ENCODE peak calls at places on chromosome 6, in nine cellular contexts. Y, U, P, E, D, G, H, R and N are unnamed samples.

GRCh38 chr6:13814938-13815575 is 700 bp upstream of the MCUR1 start:
- DNase-seq in H (no peak), G (no peak), D (no peak), Y (no peak), R (no peak), U (no peak), E (peak), P (no peak), N (no peak)

GRCh38 chr6:122778961-122779671 is 400 bp upstream of the FABP7 start:
- DNase-seq in P (no peak), E (no peak), G (no peak), R (no peak), U (no peak), H (peak), Y (no peak), D (no peak), N (no peak)

GRCh38 chr6:81853975-81854374 is 101.5 kb upstream of the TENT5A start:
- DNase-seq in Y (no peak), R (no peak), E (no peak), H (no peak), D (no peak), U (no peak), G (no peak), P (no peak), N (no peak)

GRCh38 chr6:73801652-73802268 is 105.8 kb downstream of the CD109 start:
- DNase-seq in R (no peak), Y (no peak), G (no peak), E (peak), U (no peak), P (no peak), D (no peak), H (no peak), N (no peak)

GRCh38 chr6:34132486-34133185 is 13.3 kb downstream of the GRM4 start:
- DNase-seq in H (peak), G (peak), P (peak), D (no peak), U (peak), R (no peak), Y (peak), E (peak), N (peak)

GRCh38 chr6:156994215-156995076 is 217.3 kb downstream of the ARID1B start:
- DNase-seq in H (no peak), U (no peak), Y (no peak), R (no peak), G (no peak), D (no peak), P (no peak), E (no peak), N (peak)

GRCh38 chr6:159679091-159680077 is 13.7 kb downstream of the SOD2 start:
- DNase-seq in P (no peak), D (no peak), U (no peak), Y (no peak), H (no peak), R (no peak), G (no peak), E (peak), N (no peak)

GRCh38 chr6:45922728-45923351 is 92.8 kb downstream of the CLIC5 start:
- DNase-seq in E (peak), G (peak), P (peak), U (peak), R (peak), D (peak), Y (peak), H (peak), N (peak)

DNA sequence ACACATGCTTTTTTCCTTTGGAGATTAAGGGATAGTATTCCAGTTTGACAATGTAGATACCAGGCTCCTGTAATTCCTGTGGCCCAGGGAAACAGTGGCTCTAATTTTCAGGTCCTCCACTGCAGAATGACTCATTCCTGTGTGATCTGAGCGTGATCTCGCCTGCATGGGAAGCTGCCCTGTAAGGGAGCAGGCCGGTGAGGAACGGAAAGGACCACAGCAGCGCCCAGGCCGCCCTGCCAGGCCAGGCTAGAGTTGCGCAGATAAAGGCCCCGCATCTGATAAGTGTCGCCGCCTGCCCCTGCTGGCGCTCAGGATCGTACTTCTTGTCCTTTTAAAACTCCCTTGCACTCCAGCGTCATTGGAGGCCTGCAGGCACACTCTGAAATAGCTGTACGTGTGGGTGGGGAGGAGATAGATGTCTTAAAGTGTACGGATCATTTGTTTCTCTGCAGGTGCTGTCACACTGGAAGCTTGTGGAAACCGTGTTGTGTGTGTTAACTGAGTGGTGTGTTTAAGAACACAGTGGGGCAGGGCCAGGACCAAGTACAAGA is 60.7 kb downstream of the SYNJ2 start:
- DNase-seq in G (no peak), H (no peak), P (peak), E (peak), D (peak), Y (no peak), R (no peak), U (peak), N (no peak)
- H3K27ac ChIP-seq in G (no peak), H (no peak), P (peak), E (peak), D (peak), Y (no peak), R (no peak), U (peak), N (no peak)

DNA sequence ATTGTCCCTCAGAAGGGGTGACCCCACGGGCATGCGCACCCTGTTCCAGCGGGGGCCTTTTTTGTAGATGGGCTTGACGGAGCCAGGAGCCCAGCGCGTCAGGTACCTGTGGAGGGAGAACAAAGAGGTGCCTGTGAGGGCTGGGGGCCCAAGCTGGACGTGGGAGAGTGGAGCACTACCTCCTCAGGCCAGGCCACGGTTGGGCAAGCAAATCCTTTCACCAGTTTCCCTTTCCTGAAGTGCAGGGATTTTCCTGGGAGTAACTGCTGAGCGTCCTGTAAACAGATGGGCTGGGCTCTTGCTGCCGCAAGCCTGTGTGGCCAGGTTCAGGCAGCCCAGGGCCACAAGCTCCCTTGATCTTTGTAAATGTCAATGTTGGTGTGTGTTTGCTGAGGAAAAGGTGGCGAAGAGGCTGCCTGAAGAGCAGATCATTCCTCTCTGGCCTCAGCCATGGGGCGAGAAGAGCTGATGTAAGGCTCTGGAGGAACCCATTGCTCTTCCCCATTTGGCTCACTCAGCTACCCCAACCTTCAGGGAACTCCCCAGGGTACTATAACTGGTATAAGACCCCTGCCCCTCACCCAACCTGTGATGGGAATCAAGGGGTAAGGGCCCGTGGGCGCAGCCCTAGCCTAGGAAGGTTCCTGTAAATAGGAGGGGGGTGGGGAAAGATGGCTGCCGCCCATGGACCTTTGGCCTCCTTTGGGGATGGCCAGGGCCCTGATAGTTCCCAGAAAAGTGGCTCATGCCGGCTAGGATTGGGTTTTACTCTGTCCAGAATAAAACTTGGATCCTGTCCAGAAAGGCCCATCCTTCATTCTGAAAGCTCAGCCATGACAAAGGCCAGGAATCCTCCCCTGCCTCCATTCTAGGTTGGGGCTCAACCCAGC is 15.5 kb downstream of the MRPS18A start:
- DNase-seq in P (no peak), G (no peak), D (peak), R (no peak), E (peak), H (no peak), Y (no peak), U (no peak), N (no peak)
- H3K27ac ChIP-seq in P (no peak), G (no peak), D (no peak), R (no peak), E (no peak), H (no peak), Y (no peak), U (peak), N (no peak)

GRCh38 chr6:10612161-10612560 is 82.3 kb downstream of the C6orf52 start:
- DNase-seq in R (no peak), G (no peak), H (no peak), E (no peak), U (no peak), Y (no peak), D (no peak), P (no peak), N (no peak)
- H3K27ac ChIP-seq in R (no peak), G (no peak), H (no peak), E (no peak), U (no peak), Y (no peak), D (no peak), P (no peak), N (no peak)

GRCh38 chr6:136079701-136080565 is 170.2 kb downstream of the MTFR2 start:
- DNase-seq in Y (no peak), P (no peak), R (no peak), D (no peak), H (no peak), U (no peak), E (no peak), G (no peak), N (no peak)
- H3K27ac ChIP-seq in Y (no peak), P (no peak), R (no peak), D (no peak), H (no peak), U (no peak), E (no peak), G (no peak), N (no peak)

DNA sequence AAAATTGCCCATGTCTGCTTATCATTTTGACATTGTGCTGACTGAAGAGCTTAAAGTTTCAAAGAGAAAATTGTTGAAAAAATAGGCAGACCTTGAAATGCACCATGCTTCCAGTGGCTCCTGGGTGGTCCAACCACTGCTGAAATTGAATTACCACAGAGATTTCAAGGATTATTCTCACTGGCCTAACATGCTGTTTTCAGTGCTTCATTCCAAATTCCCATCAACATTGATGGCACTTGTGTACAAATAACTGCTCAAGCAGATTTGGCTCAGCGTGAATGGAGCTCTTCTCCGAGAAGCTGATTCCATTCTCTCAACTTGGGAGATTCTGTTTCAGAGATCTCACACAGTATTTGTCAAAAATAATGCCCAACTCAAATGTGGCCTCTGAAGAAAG is 75.5 kb downstream of the LAMA4 start:
- DNase-seq in E (no peak), G (no peak), P (no peak), R (no peak), H (no peak), U (no peak), Y (no peak), D (no peak), N (no peak)
- H3K27ac ChIP-seq in E (no peak), G (no peak), P (no peak), R (no peak), H (no peak), U (no peak), Y (no peak), D (no peak), N (no peak)

GRCh38 chr6:628772-629171 is 28.1 kb downstream of the HUS1B start:
- DNase-seq in Y (no peak), H (no peak), R (no peak), P (no peak), G (no peak), E (no peak), U (no peak), D (no peak), N (no peak)

GRCh38 chr6:626236-626635 is 30.7 kb downstream of the HUS1B start:
- DNase-seq in G (no peak), U (no peak), Y (no peak), D (no peak), P (no peak), E (peak), H (no peak), R (no peak), N (no peak)

GRCh38 chr6:621916-622315 is 35.0 kb downstream of the HUS1B start:
- DNase-seq in E (no peak), G (no peak), U (no peak), D (no peak), H (no peak), R (no peak), P (no peak), Y (no peak), N (no peak)

GRCh38 chr6:622462-622861 is 34.4 kb downstream of the HUS1B start:
- DNase-seq in R (no peak), D (no peak), P (no peak), G (no peak), H (no peak), E (no peak), U (no peak), Y (no peak), N (no peak)

DNA sequence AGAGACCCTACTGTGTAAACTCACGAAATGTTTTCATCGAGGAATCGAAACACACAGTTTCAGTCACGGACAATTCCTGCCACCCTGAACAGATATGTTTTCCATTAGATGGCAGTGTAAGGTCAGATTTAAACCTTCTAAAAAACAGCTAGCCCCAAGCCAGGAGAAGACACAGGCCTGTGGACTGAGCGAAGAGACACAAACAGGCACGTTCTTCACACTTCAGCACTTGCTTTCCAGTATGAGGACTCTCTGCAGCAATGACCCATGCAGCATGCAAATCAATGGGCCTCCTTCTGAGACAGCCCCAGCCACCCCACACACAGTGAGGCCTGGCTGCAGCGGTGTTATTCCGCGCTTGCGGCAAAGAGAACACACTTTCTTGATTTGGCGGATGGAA is 31.9 kb downstream of the HUS1B start:
- DNase-seq in Y (no peak), R (no peak), E (peak), U (peak), G (no peak), D (no peak), P (peak), H (peak), N (peak)
- H3K27ac ChIP-seq in Y (no peak), R (no peak), E (peak), U (no peak), G (no peak), D (no peak), P (no peak), H (no peak), N (no peak)

DNA sequence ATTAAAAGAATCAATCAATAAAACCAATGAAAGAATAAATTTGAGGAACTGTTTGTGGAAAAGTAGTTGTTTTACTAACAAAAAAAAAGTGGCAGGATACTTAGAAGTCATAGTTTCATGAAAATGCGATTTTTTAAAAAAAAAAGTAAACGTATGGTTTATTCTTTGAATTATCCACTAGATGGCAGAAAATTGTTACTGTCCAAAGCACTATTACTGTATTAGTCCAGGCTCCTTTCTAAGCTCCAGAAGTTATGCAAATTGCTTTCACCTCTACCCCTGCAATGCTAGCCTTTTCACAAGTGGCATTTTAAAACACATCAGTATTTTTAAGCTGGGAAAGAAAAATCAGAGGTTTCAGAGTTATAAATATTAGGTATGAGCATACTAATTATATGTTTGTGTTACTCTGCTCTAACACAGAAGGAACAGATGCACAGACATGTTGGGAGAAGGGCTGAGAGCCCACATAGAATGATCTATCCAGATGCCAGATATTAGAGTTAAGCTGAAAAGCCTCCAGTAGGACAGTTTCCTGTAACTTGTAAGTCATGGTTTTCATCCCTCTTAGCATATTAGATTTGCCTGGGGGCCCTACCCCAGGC is 63.9 kb downstream of the FHL5 start:
- DNase-seq in Y (no peak), G (peak), P (no peak), D (no peak), U (peak), H (peak), E (peak), R (no peak), N (peak)
- H3K27ac ChIP-seq in Y (no peak), G (no peak), P (no peak), D (no peak), U (no peak), H (no peak), E (no peak), R (no peak), N (no peak)

DNA sequence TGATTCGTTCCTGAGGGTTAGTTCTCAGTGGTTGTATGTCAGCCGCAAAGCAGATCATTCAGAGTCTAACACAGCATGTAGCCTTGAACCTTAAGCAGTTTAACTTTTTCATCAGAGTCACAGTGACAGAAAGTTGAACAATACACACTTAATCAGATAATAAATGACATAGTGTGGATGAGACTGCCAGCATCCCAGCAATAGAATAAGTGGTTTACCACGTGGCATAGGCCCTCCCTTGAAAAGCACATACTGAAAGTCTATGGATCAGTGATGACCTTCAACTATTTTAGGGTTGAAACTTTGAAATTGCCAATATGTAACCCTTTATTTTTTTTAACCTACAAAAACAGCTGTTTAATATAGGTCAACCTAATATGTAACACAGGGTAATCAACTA is 265.3 kb downstream of the ARHGAP18 start:
- DNase-seq in U (no peak), G (no peak), Y (no peak), H (no peak), R (no peak), D (no peak), P (no peak), E (no peak), N (no peak)
- H3K27ac ChIP-seq in U (no peak), G (no peak), Y (no peak), H (no peak), R (no peak), D (no peak), P (no peak), E (no peak), N (no peak)

DNA sequence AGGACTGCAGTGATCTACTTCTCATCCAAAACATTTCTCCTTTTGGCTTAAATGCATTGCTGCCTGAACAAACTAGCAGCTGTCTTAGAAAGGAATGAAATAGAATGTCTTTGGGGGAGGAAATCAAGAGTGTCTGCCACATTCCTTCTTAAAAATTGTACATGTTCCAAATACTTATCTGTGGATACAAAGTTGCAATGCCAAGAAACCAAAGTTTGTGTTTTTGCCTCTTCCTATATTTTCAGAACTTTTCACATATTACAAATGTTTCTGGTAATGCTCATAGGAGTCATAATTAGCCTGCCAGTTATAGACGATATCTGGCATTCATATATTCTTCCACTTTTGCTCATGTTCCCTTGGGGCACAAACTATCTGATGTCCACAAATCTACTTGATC is 165.5 kb upstream of the BMP5 start:
- DNase-seq in R (no peak), H (no peak), G (no peak), U (no peak), E (peak), P (no peak), Y (no peak), D (no peak), N (no peak)
- H3K27ac ChIP-seq in R (no peak), H (no peak), G (no peak), U (no peak), E (no peak), P (no peak), Y (no peak), D (no peak), N (peak)